ENCODE peak calls at places on chromosome 10, in five cellular contexts. L is neural crest cell; C is stimulated activated CD4-positive, alpha-beta T cell treated with anti-CD3 and anti-CD28 coated beads, Interleukin-15, amount 100 ng/mL, for 24 hours; E is astrocyte; M is K562. S is an unnamed sample.

GRCh38 chr10:60351191-60351853 is 38.4 kb downstream of the ANK3 start:
- DNase-seq in L (no peak), C (no peak), E (peak; percentile 10), M (no peak), S (no peak)

GRCh38 chr10:59508296-59508695 is 145.9 kb upstream of the FAM13C start:
- DNase-seq in L (no peak), C (no peak), E (peak; percentile 67), M (no peak), S (peak; percentile 74)

GRCh38 chr10:98267069-98267893 is 713 bp downstream of the LOXL4 start:
- DNase-seq in L (no peak), C (no peak), E (no peak), M (no peak), S (no peak)

GRCh38 chr10:83577421-83577820 is 561.9 kb upstream of the GHITM start:
- DNase-seq in L (no peak), C (no peak), E (no peak), M (no peak), S (no peak)

GRCh38 chr10:87578799-87579401 is 74.2 kb downstream of the MINPP1 start:
- DNase-seq in L (no peak), C (no peak), E (no peak), M (no peak), S (peak; percentile 32)

GRCh38 chr10:124670849-124671248 is 73.3 kb downstream of the FAM53B start:
- DNase-seq in L (no peak), C (no peak), E (no peak), M (no peak), S (no peak)

GRCh38 chr10:122310311-122311050 is 39.4 kb downstream of the BTBD16 start:
- DNase-seq in L (no peak), C (no peak), E (peak; percentile 13), M (peak; percentile 14), S (peak; percentile 25)

GRCh38 chr10:11986593-11987216 is 55.9 kb downstream of the UPF2 start:
- DNase-seq in L (peak; percentile 84), C (peak; percentile 81), E (peak; percentile 61), M (peak; percentile 71), S (peak; percentile 72)

GRCh38 chr10:122298598-122299301 is 27.7 kb downstream of the BTBD16 start:
- DNase-seq in L (peak; percentile 71), C (peak; percentile 71), E (peak; percentile 40), M (peak; percentile 55), S (peak; percentile 80)

GRCh38 chr10:75042292-75042974 is 69.0 kb upstream of the SAMD8 start:
- DNase-seq in L (no peak), C (no peak), E (peak; percentile 74), M (no peak), S (peak; percentile 46)

GRCh38 chr10:110600487-110601101 is 33.1 kb downstream of the SMC3 start:
- DNase-seq in L (peak; percentile 38), C (no peak), E (peak; percentile 36), M (no peak), S (peak; percentile 52)

S was measured in fibroblast of lung.